ENCODE peak calls at places on chromosomes 4 and X, in eight cellular contexts. K, Z, W, V, F, D, Q and R are unnamed samples. For H3K4me1, the result is how much of the 10 kb centered on the place peaks cover.

GRCh38 chr4:123709336-123709735 is 312.7 kb downstream of the SPRY1 start:
- DNase-seq in K (peak), Z (no peak), W (no peak), V (no peak), F (peak), D (no peak), Q (peak), R (no peak)

GRCh38 chr4:94650129-94650495 is 107.6 kb upstream of the BMPR1B start:
- DNase-seq in K (no peak), Z (no peak), W (no peak), V (no peak), F (no peak), D (no peak), Q (no peak), R (no peak)

GRCh38 chrX:103343105-103343504 is 13.1 kb downstream of the TCEAL7 start:
- DNase-seq in K (no peak), Z (no peak), W (peak), V (no peak), F (peak), D (peak), Q (no peak), R (peak)

GRCh38 chrX:68808686-68809357 is 20.0 kb upstream of the EFNB1 start:
- DNase-seq in K (no peak), Z (no peak), W (peak), V (no peak), F (peak), D (peak), Q (no peak), R (peak)

GRCh38 chr4:168848112-168848511 is 161.9 kb downstream of the CBR4 start:
- DNase-seq in K (no peak), Z (no peak), W (no peak), V (no peak), F (no peak), D (no peak), Q (no peak), R (peak)

GRCh38 chr4:83316459-83317170 is 18.0 kb downstream of the HPSE start:
- DNase-seq in K (no peak), Z (no peak), W (no peak), V (no peak), F (peak), D (no peak), Q (no peak), R (no peak)

GRCh38 chr4:169270156-169270809 is 473 bp downstream of the SH3RF1 start:
- DNase-seq in K (peak), Z (peak), W (peak), V (no peak), F (peak), D (peak), Q (peak), R (peak)

GRCh38 chrX:139642241-139642927 is 65.6 kb downstream of the MCF2 start:
- DNase-seq in K (no peak), Z (no peak), W (peak), V (no peak), F (no peak), D (no peak), Q (no peak), R (peak)

GRCh38 chr4:87007345-87008181 is 72.8 kb downstream of the AFF1 start:
- DNase-seq in K (peak), Z (peak), W (peak), V (no peak), F (peak), D (peak), Q (peak), R (peak)
- H3K4me1 ChIP-seq in K (under half), Z (under half), W (half or more), V (under half), F (under half), D (half or more), Q (under half), R (under half)

GRCh38 chr4:10102981-10103330 is 13.6 kb downstream of the WDR1 start:
- DNase-seq in K (no peak), Z (no peak), W (no peak), V (no peak), F (no peak), D (no peak), Q (no peak), R (no peak)
- H3K4me1 ChIP-seq in K (under half), Z (under half), W (under half), V (under half), F (under half), D (half or more), Q (under half), R (half or more)

GRCh38 chr4:158824425-158825274 is 55.8 kb downstream of the FNIP2 start:
- DNase-seq in K (no peak), Z (peak), W (no peak), V (no peak), F (no peak), D (no peak), Q (no peak), R (peak)
- H3K4me1 ChIP-seq in K (under half), Z (half or more), W (under half), V (under half), F (under half), D (half or more), Q (half or more), R (half or more)

DNA sequence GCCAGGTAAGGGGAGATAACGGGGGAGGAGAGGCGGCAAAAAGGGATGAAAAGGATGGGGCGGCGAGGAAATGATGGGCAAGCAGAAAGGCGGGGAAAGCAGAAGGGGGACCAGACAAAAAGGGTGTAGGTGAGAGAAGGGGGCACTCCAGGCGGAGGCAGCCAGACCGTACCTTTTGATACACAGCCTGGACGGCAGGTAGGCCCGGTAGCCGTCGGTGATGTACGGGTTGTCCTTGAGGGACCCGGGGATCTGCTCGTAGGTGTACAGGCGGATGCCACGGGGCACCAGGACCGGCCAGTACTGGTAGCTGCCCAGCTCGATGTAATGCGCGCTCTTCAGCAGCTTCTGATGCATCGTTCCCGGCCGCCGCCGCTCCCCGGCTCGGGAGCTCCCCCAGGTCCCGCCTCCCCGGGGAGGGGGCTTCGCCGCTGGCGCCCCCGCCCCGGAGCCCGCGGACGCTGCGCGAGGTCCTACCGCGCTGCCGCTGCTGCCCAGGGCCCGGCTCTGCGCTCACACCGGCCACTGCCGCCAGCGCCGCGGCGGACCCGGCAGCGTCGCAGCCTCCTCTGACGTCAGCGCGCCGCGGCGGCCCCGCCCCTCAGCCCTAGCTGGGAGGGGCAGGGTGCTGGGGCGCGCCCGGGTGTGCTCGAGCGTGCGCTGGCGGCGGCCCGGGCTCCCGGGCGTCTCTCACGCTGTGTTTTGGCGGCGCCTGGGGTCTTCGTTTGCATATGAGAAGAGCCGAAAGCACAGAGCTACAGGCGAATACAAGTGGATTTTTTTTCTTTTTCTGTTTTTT is at the start of gene PAQR3:
- DNase-seq in K (peak), Z (peak), W (peak), V (peak), F (peak), D (peak), Q (peak), R (peak)
- H3K4me1 ChIP-seq in K (under half), Z (under half), W (under half), V (under half), F (under half), D (under half), Q (under half), R (under half)

GRCh38 chr4:6352031-6352763 is 82.5 kb downstream of the WFS1 start:
- DNase-seq in K (no peak), Z (no peak), W (no peak), V (no peak), F (no peak), D (no peak), Q (no peak), R (no peak)

GRCh38 chr4:6348408-6348807 is 78.8 kb downstream of the WFS1 start:
- DNase-seq in K (no peak), Z (no peak), W (no peak), V (no peak), F (no peak), D (no peak), Q (no peak), R (no peak)

GRCh38 chr4:6351246-6352000 is 81.8 kb downstream of the WFS1 start:
- DNase-seq in K (no peak), Z (no peak), W (no peak), V (no peak), F (no peak), D (no peak), Q (no peak), R (no peak)

GRCh38 chr4:6349896-6350295 is 80.2 kb downstream of the WFS1 start:
- DNase-seq in K (no peak), Z (no peak), W (no peak), V (no peak), F (no peak), D (no peak), Q (no peak), R (no peak)

DNA sequence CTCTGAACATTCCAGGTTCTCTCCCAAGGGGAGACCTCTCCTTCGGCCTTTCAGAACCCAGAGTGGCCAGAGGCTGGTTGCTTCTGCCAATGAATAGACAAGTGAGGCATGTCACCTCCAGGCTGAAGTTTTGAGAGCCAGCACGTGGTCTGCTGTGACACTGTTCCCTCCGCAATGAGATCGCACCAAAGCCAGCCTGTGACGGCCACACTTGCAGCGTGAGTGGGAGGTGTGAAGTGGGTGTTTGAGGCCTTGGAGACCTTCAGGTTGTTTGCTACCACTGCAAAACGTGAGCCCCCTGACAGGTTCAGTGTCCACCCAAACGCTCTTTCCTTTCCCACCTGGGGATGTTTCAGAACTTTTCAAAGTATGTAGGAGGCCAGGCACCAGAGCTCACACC is 81.0 kb downstream of the WFS1 start:
- DNase-seq in K (no peak), Z (no peak), W (no peak), V (no peak), F (no peak), D (no peak), Q (no peak), R (no peak)
- H3K4me1 ChIP-seq in K (under half), Z (under half), W (under half), V (under half), F (under half), D (under half), Q (under half), R (under half)

GRCh38 chr4:822361-823092 is 3.4 kb downstream of the CPLX1 start:
- DNase-seq in K (no peak), Z (peak), W (no peak), V (no peak), F (no peak), D (no peak), Q (no peak), R (no peak)

GRCh38 chr4:819401-820229 is 6.3 kb downstream of the CPLX1 start:
- DNase-seq in K (no peak), Z (peak), W (no peak), V (no peak), F (no peak), D (no peak), Q (no peak), R (no peak)

GRCh38 chr4:821181-821591 is 4.7 kb downstream of the CPLX1 start:
- DNase-seq in K (no peak), Z (peak), W (no peak), V (no peak), F (no peak), D (no peak), Q (peak), R (no peak)

GRCh38 chr4:821631-822030 is 4.3 kb downstream of the CPLX1 start:
- DNase-seq in K (no peak), Z (peak), W (no peak), V (no peak), F (no peak), D (no peak), Q (no peak), R (no peak)

GRCh38 chr4:820230-821172 is 5.4 kb downstream of the CPLX1 start:
- DNase-seq in K (no peak), Z (peak), W (no peak), V (no peak), F (no peak), D (no peak), Q (no peak), R (no peak)
- H3K4me1 ChIP-seq in K (under half), Z (under half), W (under half), V (under half), F (under half), D (under half), Q (under half), R (under half)

GRCh38 chr4:10114147-10114546 is 2.5 kb downstream of the WDR1 start:
- DNase-seq in K (no peak), Z (no peak), W (no peak), V (no peak), F (no peak), D (no peak), Q (no peak), R (no peak)
- H3K4me1 ChIP-seq in K (under half), Z (under half), W (under half), V (under half), F (under half), D (half or more), Q (under half), R (under half)

DNA sequence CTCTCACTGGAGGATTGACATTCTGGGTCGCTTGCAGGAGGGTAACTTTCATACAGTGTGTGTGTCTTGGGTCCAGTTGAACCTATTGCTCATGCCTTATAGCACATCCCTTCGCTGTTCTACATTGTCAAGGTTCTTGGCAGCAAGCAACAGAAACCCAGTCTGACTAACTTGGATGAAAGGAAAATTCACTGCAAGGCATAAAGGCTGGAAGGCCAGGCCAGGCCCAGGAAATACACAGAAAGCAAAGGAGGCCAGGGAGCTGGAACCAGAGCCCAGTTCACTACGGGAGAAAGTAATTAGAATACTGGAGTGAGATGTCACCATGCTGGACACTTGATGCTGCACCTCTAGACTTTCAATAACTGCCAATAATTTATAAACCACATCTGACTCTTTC is 353.8 kb upstream of the GATB start:
- DNase-seq in K (no peak), Z (no peak), W (no peak), V (no peak), F (no peak), D (no peak), Q (no peak), R (no peak)
- H3K4me1 ChIP-seq in K (under half), Z (under half), W (under half), V (under half), F (under half), D (under half), Q (under half), R (under half)

GRCh38 chr4:15673337-15673736 is 8.3 kb upstream of the FAM200B start:
- DNase-seq in K (no peak), Z (no peak), W (no peak), V (no peak), F (no peak), D (no peak), Q (no peak), R (no peak)

GRCh38 chr4:15667006-15667405 is 11.8 kb upstream of the FBXL5 start:
- DNase-seq in K (no peak), Z (no peak), W (no peak), V (no peak), F (no peak), D (no peak), Q (no peak), R (no peak)

GRCh38 chr4:15672096-15672495 is 9.5 kb upstream of the FAM200B start:
- DNase-seq in K (no peak), Z (no peak), W (no peak), V (no peak), F (no peak), D (no peak), Q (no peak), R (no peak)

GRCh38 chr4:15668566-15669435 is 12.8 kb upstream of the FAM200B start:
- DNase-seq in K (no peak), Z (no peak), W (no peak), V (no peak), F (no peak), D (no peak), Q (no peak), R (no peak)

DNA sequence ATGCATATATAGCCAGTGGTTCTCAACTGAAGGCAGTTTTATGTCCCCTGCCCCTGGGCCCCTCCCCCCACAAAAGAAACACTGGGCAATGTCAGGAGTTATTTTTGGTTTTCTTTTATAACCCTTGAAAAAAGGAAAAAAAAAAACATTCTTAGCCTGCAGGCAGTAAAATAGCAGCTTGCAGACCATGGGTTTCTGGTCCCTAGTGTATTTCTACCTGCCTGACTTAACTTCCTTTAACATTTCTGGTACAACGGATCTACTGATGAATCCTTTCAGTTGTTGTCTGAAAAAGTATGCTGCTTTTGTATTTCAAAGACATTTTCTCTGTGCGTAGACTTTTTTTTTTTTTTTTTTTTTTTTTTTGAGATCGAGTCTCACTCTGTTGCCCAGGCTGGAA is 11.1 kb upstream of the FAM200B start:
- DNase-seq in K (no peak), Z (no peak), W (no peak), V (no peak), F (no peak), D (no peak), Q (no peak), R (no peak)
- H3K4me1 ChIP-seq in K (under half), Z (under half), W (under half), V (under half), F (under half), D (under half), Q (under half), R (under half)